ENCODE peak calls at places on chromosomes 6 and 20, in eight cellular contexts. U is B cell; N is GM03348; Z is NAMALWA; R is activated CD8-positive, alpha-beta memory T cell treated with anti-CD3 and anti-CD28 coated beads for 24 hours; Y is CD4-positive, CD25-positive, alpha-beta regulatory T cell; F is uterus; W is dorsolateral prefrontal cortex. O is an unnamed sample.

GRCh38 chr20:32482251-32483220 is 102.6 kb downstream of the NOL4L start:
- DNase-seq in F (no peak), N (peak), U (peak), Z (peak), W (no peak), R (no peak), Y (peak), O (no peak)

GRCh38 chr20:10647471-10647870 is 26.3 kb downstream of the JAG1 start:
- DNase-seq in U (no peak), F (no peak), N (no peak), R (no peak), Z (peak), Y (no peak), W (no peak), O (no peak)

GRCh38 chr20:18688676-18689075 is 100.8 kb downstream of the DTD1 start:
- DNase-seq in W (no peak), Y (no peak), N (no peak), U (no peak), Z (no peak), R (no peak), F (no peak), O (no peak)

GRCh38 chr6:145948328-145948727 is 15.8 kb downstream of the SHPRH start:
- DNase-seq in Z (no peak), R (no peak), W (no peak), Y (no peak), N (peak), F (no peak), U (no peak), O (no peak)

GRCh38 chr20:51563597-51564332 is 21.2 kb upstream of the NFATC2 start:
- DNase-seq in F (peak), R (peak), U (peak), N (peak), Y (no peak), W (no peak), Z (peak), O (no peak)

GRCh38 chr20:57695012-57695411 is 14.8 kb downstream of the PMEPA1 start:
- DNase-seq in R (no peak), W (no peak), U (no peak), N (no peak), Y (no peak), F (no peak), Z (no peak), O (no peak)

GRCh38 chr6:46691052-46691451 is 3.4 kb downstream of the TDRD6 start:
- DNase-seq in F (no peak), Y (no peak), U (no peak), W (no peak), Z (no peak), N (no peak), R (no peak), O (no peak)

GRCh38 chr6:152482289-152482688 is 154.9 kb downstream of the SYNE1 start:
- DNase-seq in R (no peak), U (no peak), Z (no peak), F (no peak), Y (no peak), N (no peak), W (no peak), O (no peak)

GRCh38 chr20:36126836-36127529 is 27.6 kb upstream of the EPB41L1 start:
- DNase-seq in W (no peak), R (no peak), Y (no peak), Z (no peak), F (no peak), U (no peak), N (no peak), O (no peak)

O was measured in iPS DF 19.7.